ENCODE peak calls at places on chromosomes 2 and 18, in eight cellular contexts. S, I, O, J, E, Y, H and Q are unnamed samples.

GRCh38 chr2:43405829-43406228 is 179.4 kb upstream of the ZFP36L2 start:
- DNase-seq in S (no peak), I (no peak), O (no peak), J (no peak), E (no peak), Y (no peak), H (no peak), Q (no peak)

GRCh38 chr2:78315368-78315767 is 710.1 kb upstream of the REG3G start:
- DNase-seq in S (no peak), I (no peak), O (no peak), J (no peak), E (no peak), Y (no peak), H (no peak), Q (no peak)

GRCh38 chr2:46538393-46538792 is 59.0 kb downstream of the TMEM247 start:
- DNase-seq in S (no peak), I (no peak), O (no peak), J (no peak), E (no peak), Y (no peak), H (no peak), Q (no peak)

GRCh38 chr18:21243041-21243431 is 1.0 kb downstream of the GREB1L start:
- DNase-seq in S (no peak), I (no peak), O (no peak), J (no peak), E (no peak), Y (no peak), H (peak; percentile 78), Q (no peak)

GRCh38 chr2:26438526-26438925 is 36.8 kb downstream of the DRC1 start:
- DNase-seq in S (no peak), I (no peak), O (no peak), J (peak; percentile 85), E (no peak), Y (no peak), H (no peak), Q (no peak)

GRCh38 chr2:108922141-108922915 is 66.7 kb downstream of the EDAR start:
- DNase-seq in S (no peak), I (no peak), O (no peak), J (no peak), E (no peak), Y (no peak), H (no peak), Q (no peak)

GRCh38 chr18:70420151-70420898 is 131.5 kb downstream of the SOCS6 start:
- DNase-seq in S (no peak), I (no peak), O (no peak), J (peak; percentile 86), E (no peak), Y (no peak), H (no peak), Q (no peak)

GRCh38 chr2:153455856-153456255 is 22.7 kb downstream of the RPRM start:
- DNase-seq in S (no peak), I (no peak), O (no peak), J (no peak), E (no peak), Y (no peak), H (no peak), Q (no peak)

GRCh38 chr2:134677866-134678774 is 40.7 kb downstream of the TMEM163 start:
- DNase-seq in S (no peak), I (no peak), O (no peak), J (no peak), E (no peak), Y (no peak), H (peak; percentile 4), Q (no peak)

GRCh38 chr2:143843696-143844095 is 676.2 kb downstream of the ZEB2 start:
- DNase-seq in S (no peak), I (no peak), O (no peak), J (no peak), E (no peak), Y (no peak), H (no peak), Q (no peak)

GRCh38 chr2:55384786-55385185 is 34.9 kb downstream of the CCDC88A start:
- DNase-seq in S (no peak), I (no peak), O (no peak), J (no peak), E (no peak), Y (no peak), H (no peak), Q (no peak)

GRCh38 chr2:172204309-172204708 is 101.6 kb upstream of the DLX2 start:
- DNase-seq in S (no peak), I (no peak), O (no peak), J (no peak), E (no peak), Y (no peak), H (no peak), Q (no peak)

GRCh38 chr2:232890536-232890895 is 20.5 kb downstream of the SNORC start:
- DNase-seq in S (no peak), I (no peak), O (no peak), J (no peak), E (no peak), Y (no peak), H (no peak), Q (no peak)

GRCh38 chr2:12488365-12488972 is 228.3 kb upstream of the TRIB2 start:
- DNase-seq in S (no peak), I (no peak), O (no peak), J (no peak), E (no peak), Y (peak; percentile 62), H (no peak), Q (no peak)

GRCh38 chr2:239086325-239087020 is 238.6 kb downstream of the TWIST2 start:
- DNase-seq in S (no peak), I (no peak), O (no peak), J (no peak), E (no peak), Y (no peak), H (no peak), Q (no peak)

GRCh38 chr2:72211777-72212515 is 64.3 kb upstream of the CYP26B1 start:
- DNase-seq in S (no peak), I (no peak), O (no peak), J (no peak), E (no peak), Y (no peak), H (no peak), Q (no peak)

GRCh38 chr2:149598014-149598395 is 10.4 kb upstream of the MMADHC start:
- DNase-seq in S (no peak), I (no peak), O (no peak), J (no peak), E (no peak), Y (no peak), H (no peak), Q (no peak)

GRCh38 chr2:206942799-206943478 is 3.6 kb downstream of the CPO start:
- DNase-seq in S (no peak), I (no peak), O (no peak), J (no peak), E (no peak), Y (no peak), H (no peak), Q (no peak)

GRCh38 chr2:153477641-153478288 is 797 bp downstream of the RPRM start:
- DNase-seq in S (peak; percentile 24), I (no peak), O (no peak), J (no peak), E (no peak), Y (no peak), H (peak; percentile 88), Q (no peak)

GRCh38 chr2:102310964-102311640 is at the start of gene IL1RL1:
- DNase-seq in S (no peak), I (no peak), O (no peak), J (no peak), E (no peak), Y (no peak), H (no peak), Q (no peak)

GRCh38 chr2:120768112-120769048 is 32.7 kb downstream of the GLI2 start:
- DNase-seq in S (peak; percentile 32), I (no peak), O (no peak), J (no peak), E (no peak), Y (no peak), H (no peak), Q (no peak)

GRCh38 chr2:118971245-118972122 is 29.5 kb downstream of the MARCO start:
- DNase-seq in S (no peak), I (no peak), O (no peak), J (no peak), E (no peak), Y (no peak), H (no peak), Q (no peak)

GRCh38 chr18:56286775-56287174 is 351.6 kb downstream of the TXNL1 start:
- DNase-seq in S (no peak), I (no peak), O (no peak), J (no peak), E (no peak), Y (no peak), H (no peak), Q (no peak)

GRCh38 chr2:176527141-176527901 is 258.1 kb downstream of the MTX2 start:
- DNase-seq in S (no peak), I (no peak), O (no peak), J (no peak), E (no peak), Y (no peak), H (no peak), Q (no peak)

GRCh38 chr2:119659601-119660342 is 19.2 kb upstream of the TMEM177 start:
- DNase-seq in S (peak; percentile 53), I (no peak), O (no peak), J (peak; percentile 42), E (peak; percentile 35), Y (peak; percentile 28), H (peak; percentile 72), Q (no peak)

GRCh38 chr2:170208967-170209366 is 31.0 kb downstream of the MYO3B start:
- DNase-seq in S (no peak), I (no peak), O (no peak), J (no peak), E (no peak), Y (no peak), H (no peak), Q (no peak)

GRCh38 chr2:145203931-145204330 is 684.0 kb upstream of the ZEB2 start:
- DNase-seq in S (no peak), I (no peak), O (no peak), J (no peak), E (no peak), Y (no peak), H (peak; percentile 53), Q (no peak)

GRCh38 chr2:85259101-85259590 is 68.6 kb downstream of the TGOLN2 start:
- DNase-seq in S (no peak), I (no peak), O (no peak), J (no peak), E (no peak), Y (no peak), H (no peak), Q (no peak)

GRCh38 chr18:45670281-45670962 is 53.6 kb upstream of the SLC14A1 start:
- DNase-seq in S (no peak), I (no peak), O (no peak), J (no peak), E (no peak), Y (peak; percentile 37), H (no peak), Q (peak; percentile 29)

GRCh38 chr2:232875256-232876070 is 5.4 kb downstream of the SNORC start:
- DNase-seq in S (no peak), I (peak; percentile 60), O (peak; percentile 30), J (no peak), E (no peak), Y (no peak), H (peak; percentile 58), Q (no peak)

GRCh38 chr2:71120195-71120594 is 9.8 kb downstream of the MCEE start:
- DNase-seq in S (no peak), I (no peak), O (no peak), J (no peak), E (no peak), Y (no peak), H (no peak), Q (no peak)

GRCh38 chr2:225598922-225599321 is 199.4 kb downstream of the NYAP2 start:
- DNase-seq in S (no peak), I (no peak), O (no peak), J (no peak), E (no peak), Y (no peak), H (no peak), Q (no peak)

GRCh38 chr2:232957607-232958211 is 55.3 kb downstream of the NGEF start:
- DNase-seq in S (no peak), I (peak; percentile 39), O (no peak), J (no peak), E (no peak), Y (no peak), H (no peak), Q (no peak)

GRCh38 chr2:228023619-228024018 is 152.2 kb downstream of the DAW1 start:
- DNase-seq in S (no peak), I (no peak), O (no peak), J (peak; percentile 26), E (no peak), Y (no peak), H (no peak), Q (no peak)